ENCODE peak calls at places on chromosomes 2 and 18, in nine cellular contexts. O, B, F, G, E, X, R, C and H are unnamed samples.

GRCh38 chr2:20151116-20151571 is 73.8 kb downstream of the SDC1 start:
- DNase-seq in O (no peak), B (no peak), F (no peak), G (no peak), E (no peak), X (no peak), R (peak), C (no peak), H (no peak)

GRCh38 chr2:172081248-172082022 is 3.9 kb upstream of the DLX1 start:
- DNase-seq in O (no peak), B (no peak), F (no peak), G (no peak), E (no peak), X (no peak), R (no peak), C (no peak), H (no peak)

GRCh38 chr2:238872628-238873400 is 24.9 kb downstream of the TWIST2 start:
- DNase-seq in O (no peak), B (no peak), F (no peak), G (no peak), E (no peak), X (no peak), R (no peak), C (no peak), H (no peak)

GRCh38 chr2:60806988-60807681 is 51.1 kb downstream of the PAPOLG start:
- DNase-seq in O (peak), B (no peak), F (peak), G (peak), E (peak), X (peak), R (peak), C (peak), H (peak)

GRCh38 chr2:134301099-134301970 is 47.5 kb downstream of the MGAT5 start:
- DNase-seq in O (no peak), B (no peak), F (peak), G (no peak), E (peak), X (no peak), R (no peak), C (no peak), H (no peak)

GRCh38 chr2:241620419-241620769 is 16.6 kb downstream of the THAP4 start:
- DNase-seq in O (no peak), B (no peak), F (no peak), G (no peak), E (peak), X (peak), R (no peak), C (no peak), H (no peak)

GRCh38 chr18:10530852-10531251 is 5.0 kb downstream of the NAPG start:
- DNase-seq in O (no peak), B (no peak), F (no peak), G (no peak), E (no peak), X (peak), R (peak), C (no peak), H (peak)

GRCh38 chr2:133477614-133477990 is 90.7 kb downstream of the NCKAP5 start:
- DNase-seq in O (no peak), B (no peak), F (no peak), G (no peak), E (no peak), X (no peak), R (no peak), C (no peak), H (no peak)

GRCh38 chr2:17301437-17301836 is 216.8 kb downstream of the RAD51AP2 start:
- DNase-seq in O (no peak), B (no peak), F (no peak), G (no peak), E (no peak), X (no peak), R (no peak), C (no peak), H (no peak)

GRCh38 chr2:29726976-29727375 is 194.4 kb downstream of the ALK start:
- DNase-seq in O (no peak), B (no peak), F (no peak), G (no peak), E (no peak), X (no peak), R (no peak), C (no peak), H (no peak)

GRCh38 chr2:64524604-64525322 is 635 bp downstream of the AFTPH start:
- DNase-seq in O (peak), B (no peak), F (no peak), G (peak), E (peak), X (peak), R (no peak), C (no peak), H (peak)

GRCh38 chr2:54602736-54603322 is 120.6 kb upstream of the EML6 start:
- DNase-seq in O (no peak), B (no peak), F (no peak), G (no peak), E (peak), X (no peak), R (no peak), C (no peak), H (no peak)

GRCh38 chr2:17757321-17757720 is 3.4 kb downstream of the GEN1 start:
- DNase-seq in O (no peak), B (no peak), F (no peak), G (no peak), E (peak), X (no peak), R (peak), C (no peak), H (no peak)

GRCh38 chr2:229445501-229446294 is 174.6 kb upstream of the PID1 start:
- DNase-seq in O (no peak), B (no peak), F (no peak), G (no peak), E (peak), X (no peak), R (no peak), C (no peak), H (no peak)

GRCh38 chr2:104572856-104573255 is 281.1 kb upstream of the POU3F3 start:
- DNase-seq in O (no peak), B (peak), F (no peak), G (no peak), E (no peak), X (no peak), R (peak), C (no peak), H (no peak)